ENCODE peak calls at places on chromosome 4, in eight cellular contexts. One of them, this sample, is unnamed.

GRCh38 chr4:1557221-1557597 is 126.9 kb downstream of the FAM53A start:
- DNase-seq in BE2C: no peak
- DNase-seq in colonic mucosa: no peak
- DNase-seq in upper lobe of left lung: no peak
- DNase-seq in GM10248: no peak
- DNase-seq in right atrium auricular region: no peak
- DNase-seq in testis: no peak
- DNase-seq in choroid plexus epithelial cell: no peak
- DNase-seq in this sample: no peak

GRCh38 chr4:45471335-45471734 is 652.5 kb downstream of the GABRG1 start:
- DNase-seq in BE2C: no peak
- DNase-seq in testis: no peak
- DNase-seq in upper lobe of left lung: no peak
- DNase-seq in choroid plexus epithelial cell: no peak
- DNase-seq in colonic mucosa: no peak
- DNase-seq in right atrium auricular region: no peak
- DNase-seq in GM10248: no peak
- DNase-seq in this sample: no peak

GRCh38 chr4:153594208-153594607 is 89.9 kb upstream of the TLR2 start:
- DNase-seq in BE2C: no peak
- DNase-seq in colonic mucosa: no peak
- DNase-seq in GM10248: no peak
- DNase-seq in right atrium auricular region: no peak
- DNase-seq in choroid plexus epithelial cell: peak; percentile 82
- DNase-seq in testis: no peak
- DNase-seq in upper lobe of left lung: no peak
- DNase-seq in this sample: no peak

GRCh38 chr4:1055721-1056590 is 44.5 kb downstream of the FGFRL1 start:
- DNase-seq in testis: peak; percentile 63
- DNase-seq in right atrium auricular region: no peak
- DNase-seq in BE2C: peak; percentile 58
- DNase-seq in colonic mucosa: no peak
- DNase-seq in GM10248: peak; percentile 68
- DNase-seq in choroid plexus epithelial cell: peak; percentile 57
- DNase-seq in upper lobe of left lung: no peak
- DNase-seq in this sample: peak; percentile 64

GRCh38 chr4:100576570-100576969 is 58.7 kb upstream of the EMCN start:
- DNase-seq in choroid plexus epithelial cell: no peak
- DNase-seq in GM10248: no peak
- DNase-seq in upper lobe of left lung: no peak
- DNase-seq in right atrium auricular region: no peak
- DNase-seq in BE2C: no peak
- DNase-seq in colonic mucosa: no peak
- DNase-seq in testis: no peak
- DNase-seq in this sample: no peak

GRCh38 chr4:39384563-39384962 is 18.4 kb upstream of the RFC1 start:
- DNase-seq in testis: no peak
- DNase-seq in GM10248: no peak
- DNase-seq in right atrium auricular region: no peak
- DNase-seq in colonic mucosa: no peak
- DNase-seq in BE2C: no peak
- DNase-seq in upper lobe of left lung: no peak
- DNase-seq in choroid plexus epithelial cell: no peak
- DNase-seq in this sample: no peak

GRCh38 chr4:128287159-128287870 is at the start of gene PGRMC2:
- DNase-seq in BE2C: peak; percentile 41
- DNase-seq in testis: no peak
- DNase-seq in right atrium auricular region: peak; percentile 59
- DNase-seq in colonic mucosa: peak; percentile 50
- DNase-seq in upper lobe of left lung: peak; percentile 21
- DNase-seq in choroid plexus epithelial cell: peak; percentile 63
- DNase-seq in GM10248: no peak
- DNase-seq in this sample: peak; percentile 41

GRCh38 chr4:101439926-101440325 is 92.6 kb upstream of the PPP3CA start:
- DNase-seq in BE2C: no peak
- DNase-seq in colonic mucosa: no peak
- DNase-seq in right atrium auricular region: no peak
- DNase-seq in choroid plexus epithelial cell: no peak
- DNase-seq in upper lobe of left lung: no peak
- DNase-seq in testis: no peak
- DNase-seq in GM10248: no peak
- DNase-seq in this sample: no peak

GRCh38 chr4:148445071-148445902 is 3.1 kb upstream of the NR3C2 start:
- DNase-seq in colonic mucosa: peak; percentile 77
- DNase-seq in BE2C: peak; percentile 31
- DNase-seq in testis: peak; percentile 73
- DNase-seq in choroid plexus epithelial cell: no peak
- DNase-seq in upper lobe of left lung: peak; percentile 72
- DNase-seq in right atrium auricular region: peak; percentile 61
- DNase-seq in GM10248: peak; percentile 33
- DNase-seq in this sample: peak; percentile 78

GRCh38 chr4:152686452-152687013 is 6.7 kb upstream of the TMEM154 start:
- DNase-seq in colonic mucosa: no peak
- DNase-seq in choroid plexus epithelial cell: no peak
- DNase-seq in BE2C: no peak
- DNase-seq in upper lobe of left lung: no peak
- DNase-seq in GM10248: no peak
- DNase-seq in right atrium auricular region: no peak
- DNase-seq in testis: no peak
- DNase-seq in this sample: no peak

GRCh38 chr4:40916880-40917279 is 167.1 kb downstream of the NSUN7 start:
- DNase-seq in upper lobe of left lung: peak; percentile 76
- DNase-seq in colonic mucosa: peak; percentile 56
- DNase-seq in BE2C: peak; percentile 50
- DNase-seq in testis: peak; percentile 83
- DNase-seq in choroid plexus epithelial cell: peak; percentile 32
- DNase-seq in right atrium auricular region: no peak
- DNase-seq in GM10248: peak; percentile 63
- DNase-seq in this sample: no peak

GRCh38 chr4:3529363-3529762 is 2.9 kb downstream of the LRPAP1 start:
- DNase-seq in upper lobe of left lung: peak; percentile 78
- DNase-seq in colonic mucosa: no peak
- DNase-seq in choroid plexus epithelial cell: peak; percentile 43
- DNase-seq in right atrium auricular region: no peak
- DNase-seq in BE2C: no peak
- DNase-seq in testis: no peak
- DNase-seq in GM10248: no peak
- DNase-seq in this sample: no peak

GRCh38 chr4:10416441-10416840 is 40.8 kb downstream of the ZNF518B start:
- DNase-seq in right atrium auricular region: no peak
- DNase-seq in GM10248: no peak
- DNase-seq in choroid plexus epithelial cell: no peak
- DNase-seq in colonic mucosa: no peak
- DNase-seq in upper lobe of left lung: no peak
- DNase-seq in testis: no peak
- DNase-seq in BE2C: no peak
- DNase-seq in this sample: no peak

GRCh38 chr4:5572114-5572513 is 136.2 kb downstream of the EVC2 start:
- DNase-seq in testis: no peak
- DNase-seq in colonic mucosa: no peak
- DNase-seq in right atrium auricular region: no peak
- DNase-seq in upper lobe of left lung: no peak
- DNase-seq in choroid plexus epithelial cell: no peak
- DNase-seq in BE2C: no peak
- DNase-seq in GM10248: no peak
- DNase-seq in this sample: no peak

GRCh38 chr4:99885687-99886086 is 8.5 kb downstream of the LAMTOR3 start:
- DNase-seq in BE2C: no peak
- DNase-seq in colonic mucosa: no peak
- DNase-seq in choroid plexus epithelial cell: no peak
- DNase-seq in GM10248: no peak
- DNase-seq in testis: no peak
- DNase-seq in upper lobe of left lung: no peak
- DNase-seq in right atrium auricular region: no peak
- DNase-seq in this sample: no peak

GRCh38 chr4:18953613-18954012 is 932.1 kb upstream of the LCORL start:
- DNase-seq in BE2C: no peak
- DNase-seq in choroid plexus epithelial cell: no peak
- DNase-seq in testis: no peak
- DNase-seq in GM10248: no peak
- DNase-seq in upper lobe of left lung: no peak
- DNase-seq in right atrium auricular region: no peak
- DNase-seq in colonic mucosa: no peak
- DNase-seq in this sample: no peak

GRCh38 chr4:165505991-165506779 is 127.4 kb downstream of the CPE start:
- DNase-seq in colonic mucosa: no peak
- DNase-seq in choroid plexus epithelial cell: peak; percentile 81
- DNase-seq in GM10248: no peak
- DNase-seq in right atrium auricular region: no peak
- DNase-seq in testis: no peak
- DNase-seq in BE2C: no peak
- DNase-seq in upper lobe of left lung: no peak
- DNase-seq in this sample: no peak

GRCh38 chr4:26490980-26491284 is 648 bp upstream of the CCKAR start:
- DNase-seq in choroid plexus epithelial cell: no peak
- DNase-seq in testis: no peak
- DNase-seq in BE2C: no peak
- DNase-seq in right atrium auricular region: no peak
- DNase-seq in GM10248: no peak
- DNase-seq in colonic mucosa: no peak
- DNase-seq in upper lobe of left lung: no peak
- DNase-seq in this sample: no peak

GRCh38 chr4:101762544-101762943 is 28.0 kb upstream of the BANK1 start:
- DNase-seq in BE2C: no peak
- DNase-seq in choroid plexus epithelial cell: no peak
- DNase-seq in GM10248: no peak
- DNase-seq in colonic mucosa: no peak
- DNase-seq in upper lobe of left lung: no peak
- DNase-seq in testis: no peak
- DNase-seq in right atrium auricular region: no peak
- DNase-seq in this sample: no peak

GRCh38 chr4:114250439-114250891 is 271.0 kb upstream of the ARSJ start:
- DNase-seq in upper lobe of left lung: no peak
- DNase-seq in GM10248: no peak
- DNase-seq in choroid plexus epithelial cell: peak; percentile 41
- DNase-seq in colonic mucosa: no peak
- DNase-seq in right atrium auricular region: no peak
- DNase-seq in testis: no peak
- DNase-seq in BE2C: no peak
- DNase-seq in this sample: no peak

GRCh38 chr4:83364312-83364711 is 29.7 kb upstream of the HPSE start:
- DNase-seq in BE2C: no peak
- DNase-seq in GM10248: no peak
- DNase-seq in right atrium auricular region: no peak
- DNase-seq in choroid plexus epithelial cell: no peak
- DNase-seq in colonic mucosa: no peak
- DNase-seq in testis: no peak
- DNase-seq in upper lobe of left lung: no peak
- DNase-seq in this sample: no peak

GRCh38 chr4:83371235-83371634 is 36.6 kb upstream of the HPSE start:
- DNase-seq in choroid plexus epithelial cell: no peak
- DNase-seq in colonic mucosa: no peak
- DNase-seq in upper lobe of left lung: no peak
- DNase-seq in right atrium auricular region: no peak
- DNase-seq in GM10248: no peak
- DNase-seq in BE2C: no peak
- DNase-seq in testis: no peak
- DNase-seq in this sample: no peak

GRCh38 chr4:83370640-83370906 is 35.9 kb upstream of the HPSE start:
- DNase-seq in upper lobe of left lung: no peak
- DNase-seq in colonic mucosa: no peak
- DNase-seq in choroid plexus epithelial cell: peak; percentile 20
- DNase-seq in GM10248: no peak
- DNase-seq in BE2C: no peak
- DNase-seq in right atrium auricular region: no peak
- DNase-seq in testis: no peak
- DNase-seq in this sample: no peak

GRCh38 chr4:83371936-83372335 is 37.3 kb upstream of the HPSE start:
- DNase-seq in testis: no peak
- DNase-seq in upper lobe of left lung: no peak
- DNase-seq in colonic mucosa: no peak
- DNase-seq in choroid plexus epithelial cell: no peak
- DNase-seq in GM10248: no peak
- DNase-seq in BE2C: no peak
- DNase-seq in right atrium auricular region: no peak
- DNase-seq in this sample: no peak

GRCh38 chr4:83369825-83370639 is 35.4 kb upstream of the HPSE start:
- DNase-seq in colonic mucosa: no peak
- DNase-seq in upper lobe of left lung: no peak
- DNase-seq in BE2C: no peak
- DNase-seq in testis: no peak
- DNase-seq in choroid plexus epithelial cell: peak; percentile 28
- DNase-seq in GM10248: no peak
- DNase-seq in right atrium auricular region: no peak
- DNase-seq in this sample: no peak
- TF ChIP-seq CTCF in colonic mucosa: no peak
- TF ChIP-seq CTCF in upper lobe of left lung: no peak
- TF ChIP-seq CTCF in BE2C: no peak
- TF ChIP-seq CTCF in testis: no peak
- TF ChIP-seq CTCF in choroid plexus epithelial cell: peak; percentile 7
- TF ChIP-seq CTCF in GM10248: no peak
- TF ChIP-seq CTCF in right atrium auricular region: no peak
- TF ChIP-seq CTCF in this sample: no peak

GRCh38 chr4:123104275-123104674 is 181.9 kb upstream of the NUDT6 start:
- DNase-seq in testis: no peak
- DNase-seq in right atrium auricular region: no peak
- DNase-seq in choroid plexus epithelial cell: no peak
- DNase-seq in colonic mucosa: no peak
- DNase-seq in BE2C: no peak
- DNase-seq in upper lobe of left lung: no peak
- DNase-seq in GM10248: no peak
- DNase-seq in this sample: no peak

GRCh38 chr4:123106741-123107140 is 184.3 kb upstream of the NUDT6 start:
- DNase-seq in BE2C: no peak
- DNase-seq in GM10248: no peak
- DNase-seq in colonic mucosa: no peak
- DNase-seq in choroid plexus epithelial cell: no peak
- DNase-seq in upper lobe of left lung: no peak
- DNase-seq in testis: no peak
- DNase-seq in right atrium auricular region: no peak
- DNase-seq in this sample: no peak

GRCh38 chr4:123107444-123108252 is 185.3 kb upstream of the NUDT6 start:
- DNase-seq in GM10248: no peak
- DNase-seq in BE2C: no peak
- DNase-seq in choroid plexus epithelial cell: no peak
- DNase-seq in testis: no peak
- DNase-seq in upper lobe of left lung: no peak
- DNase-seq in colonic mucosa: no peak
- DNase-seq in right atrium auricular region: no peak
- DNase-seq in this sample: no peak

GRCh38 chr4:123102897-123103489 is 180.6 kb upstream of the NUDT6 start:
- DNase-seq in upper lobe of left lung: no peak
- DNase-seq in testis: no peak
- DNase-seq in GM10248: peak; percentile 25
- DNase-seq in right atrium auricular region: no peak
- DNase-seq in choroid plexus epithelial cell: peak; percentile 81
- DNase-seq in colonic mucosa: no peak
- DNase-seq in BE2C: no peak
- DNase-seq in this sample: no peak
- TF ChIP-seq CTCF in upper lobe of left lung: peak; percentile 59
- TF ChIP-seq CTCF in testis: peak; percentile 64
- TF ChIP-seq CTCF in GM10248: peak; percentile 62
- TF ChIP-seq CTCF in right atrium auricular region: peak; percentile 80
- TF ChIP-seq CTCF in choroid plexus epithelial cell: peak; percentile 71
- TF ChIP-seq CTCF in colonic mucosa: peak; percentile 65
- TF ChIP-seq CTCF in BE2C: peak; percentile 71
- TF ChIP-seq CTCF in this sample: no peak

GRCh38 chr4:154626793-154627484 is 14.5 kb upstream of the FGG start:
- DNase-seq in upper lobe of left lung: peak; percentile 76
- DNase-seq in testis: peak; percentile 82
- DNase-seq in GM10248: peak; percentile 78
- DNase-seq in choroid plexus epithelial cell: peak; percentile 51
- DNase-seq in BE2C: peak; percentile 82
- DNase-seq in colonic mucosa: peak; percentile 26
- DNase-seq in right atrium auricular region: peak; percentile 61
- DNase-seq in this sample: peak; percentile 46
- TF ChIP-seq CTCF in upper lobe of left lung: no peak
- TF ChIP-seq CTCF in testis: peak; percentile 48
- TF ChIP-seq CTCF in GM10248: peak; percentile 62
- TF ChIP-seq CTCF in choroid plexus epithelial cell: peak; percentile 66
- TF ChIP-seq CTCF in BE2C: peak; percentile 70
- TF ChIP-seq CTCF in colonic mucosa: peak; percentile 41
- TF ChIP-seq CTCF in right atrium auricular region: peak; percentile 66
- TF ChIP-seq CTCF in this sample: no peak

GRCh38 chr4:71732706-71733105 is 51.2 kb downstream of the GC start:
- DNase-seq in testis: no peak
- DNase-seq in choroid plexus epithelial cell: peak; percentile 55
- DNase-seq in upper lobe of left lung: no peak
- DNase-seq in BE2C: no peak
- DNase-seq in GM10248: no peak
- DNase-seq in colonic mucosa: no peak
- DNase-seq in right atrium auricular region: no peak
- DNase-seq in this sample: no peak
- TF ChIP-seq CTCF in testis: peak; percentile 11
- TF ChIP-seq CTCF in choroid plexus epithelial cell: peak; percentile 29
- TF ChIP-seq CTCF in upper lobe of left lung: no peak
- TF ChIP-seq CTCF in BE2C: peak; percentile 36
- TF ChIP-seq CTCF in GM10248: peak; percentile 46
- TF ChIP-seq CTCF in colonic mucosa: peak; percentile 37
- TF ChIP-seq CTCF in right atrium auricular region: peak; percentile 41
- TF ChIP-seq CTCF in this sample: no peak

This sample was measured in activated B cell treated with CpG ODN at 0.5 μM for 24 hours.